ENCODE peak calls at places on chromosomes 3 and 15, in five cellular contexts. G, Z, X, L and J are unnamed samples.

GRCh38 chr3:56157693-56158092 is 310.6 kb downstream of the ERC2 start:
- DNase-seq in G (no peak), Z (peak), X (no peak), L (no peak), J (no peak)

GRCh38 chr15:101539930-101540329 is 50.4 kb upstream of the PCSK6 start:
- DNase-seq in G (no peak), Z (no peak), X (no peak), L (no peak), J (no peak)

GRCh38 chr3:13890377-13891016 is 10.6 kb upstream of the WNT7A start:
- DNase-seq in G (no peak), Z (no peak), X (no peak), L (no peak), J (no peak)

GRCh38 chr3:142888484-142889262 is at the start of gene PCOLCE2:
- DNase-seq in G (no peak), Z (peak), X (no peak), L (no peak), J (peak)

GRCh38 chr15:95799286-95800187 is 531.0 kb upstream of the NR2F2 start:
- DNase-seq in G (no peak), Z (no peak), X (no peak), L (peak), J (no peak)

GRCh38 chr3:175207361-175207760 is 348.2 kb downstream of the NAALADL2 start:
- DNase-seq in G (no peak), Z (no peak), X (no peak), L (no peak), J (no peak)

GRCh38 chr15:100686725-100687488 is 84.5 kb downstream of the ASB7 start:
- DNase-seq in G (no peak), Z (no peak), X (no peak), L (no peak), J (no peak)

GRCh38 chr3:139441656-139442055 is 34.7 kb downstream of the RBP2 start:
- DNase-seq in G (no peak), Z (no peak), X (no peak), L (no peak), J (no peak)

GRCh38 chr3:155270485-155271342 is 22.8 kb downstream of the STRIT1 start:
- DNase-seq in G (no peak), Z (no peak), X (no peak), L (no peak), J (no peak)